ENCODE peak calls at places on chromosomes 5 and 9, in four cellular contexts. One of them, this sample, is unnamed.

GRCh38 chr5:119368238-119368630 is 12.4 kb downstream of the TNFAIP8 start:
- DNase-seq in iPS-NIHi11: no peak
- DNase-seq in A549: no peak
- DNase-seq in GM06990: peak
- DNase-seq in this sample: no peak

GRCh38 chr9:122779181-122779580 is 9.6 kb upstream of the OR5C1 start:
- DNase-seq in iPS-NIHi11: no peak
- DNase-seq in GM06990: no peak
- DNase-seq in A549: no peak
- DNase-seq in this sample: peak

GRCh38 chr5:35029333-35029732 is 18.4 kb downstream of the AGXT2 start:
- DNase-seq in GM06990: no peak
- DNase-seq in iPS-NIHi11: no peak
- DNase-seq in A549: no peak
- DNase-seq in this sample: no peak

GRCh38 chr9:106964329-106964728 is 101.4 kb downstream of the ZNF462 start:
- DNase-seq in A549: no peak
- DNase-seq in iPS-NIHi11: no peak
- DNase-seq in GM06990: no peak
- DNase-seq in this sample: no peak

GRCh38 chr9:127457191-127457878 is 6.0 kb downstream of the LRSAM1 start:
- DNase-seq in iPS-NIHi11: no peak
- DNase-seq in A549: no peak
- DNase-seq in GM06990: no peak
- DNase-seq in this sample: no peak

GRCh38 chr5:79464695-79465332 is 49.1 kb downstream of the HOMER1 start:
- DNase-seq in A549: peak
- DNase-seq in iPS-NIHi11: peak
- DNase-seq in GM06990: no peak
- DNase-seq in this sample: no peak

GRCh38 chr5:8981496-8981895 is 564.4 kb downstream of the SEMA5A start:
- DNase-seq in iPS-NIHi11: no peak
- DNase-seq in GM06990: no peak
- DNase-seq in A549: no peak
- DNase-seq in this sample: no peak

GRCh38 chr5:73415171-73415570 is 33.4 kb downstream of the FOXD1 start:
- DNase-seq in iPS-NIHi11: no peak
- DNase-seq in A549: no peak
- DNase-seq in GM06990: no peak
- DNase-seq in this sample: no peak

GRCh38 chr9:129007035-129007765 is 20.9 kb downstream of the SH3GLB2 start:
- DNase-seq in A549: no peak
- DNase-seq in GM06990: no peak
- DNase-seq in iPS-NIHi11: no peak
- DNase-seq in this sample: no peak

GRCh38 chr9:131799177-131799823 is 59.4 kb upstream of the RAPGEF1 start:
- DNase-seq in GM06990: no peak
- DNase-seq in A549: peak
- DNase-seq in iPS-NIHi11: peak
- DNase-seq in this sample: peak

GRCh38 chr5:176995896-176996767 is 10.4 kb downstream of the UIMC1 start:
- DNase-seq in iPS-NIHi11: no peak
- DNase-seq in GM06990: peak
- DNase-seq in A549: peak
- DNase-seq in this sample: no peak

GRCh38 chr9:95780751-95781150 is 94.7 kb upstream of the ERCC6L2 start:
- DNase-seq in A549: no peak
- DNase-seq in iPS-NIHi11: no peak
- DNase-seq in GM06990: no peak
- DNase-seq in this sample: no peak

GRCh38 chr5:52702877-52703276 is 84.8 kb upstream of the ITGA1 start:
- DNase-seq in GM06990: no peak
- DNase-seq in iPS-NIHi11: no peak
- DNase-seq in A549: no peak
- DNase-seq in this sample: no peak

GRCh38 chr5:168728812-168729211 is 149.6 kb upstream of the PANK3 start:
- DNase-seq in A549: no peak
- DNase-seq in iPS-NIHi11: no peak
- DNase-seq in GM06990: no peak
- DNase-seq in this sample: no peak

GRCh38 chr5:136249678-136250266 is 56.8 kb upstream of the SMIM32 start:
- DNase-seq in GM06990: no peak
- DNase-seq in A549: peak
- DNase-seq in iPS-NIHi11: peak
- DNase-seq in this sample: peak

GRCh38 chr5:109692011-109692410 is 2.3 kb downstream of the MAN2A1 start:
- DNase-seq in GM06990: peak
- DNase-seq in iPS-NIHi11: no peak
- DNase-seq in A549: no peak
- DNase-seq in this sample: no peak

GRCh38 chr5:39137391-39138181 is 63.4 kb upstream of the RICTOR start:
- DNase-seq in A549: peak
- DNase-seq in iPS-NIHi11: peak
- DNase-seq in GM06990: no peak
- DNase-seq in this sample: no peak

GRCh38 chr9:135684691-135685090 is 14.6 kb downstream of the SOHLH1 start:
- DNase-seq in A549: no peak
- DNase-seq in iPS-NIHi11: no peak
- DNase-seq in GM06990: no peak
- DNase-seq in this sample: no peak

GRCh38 chr5:73617510-73618279 is 8.3 kb upstream of the ARHGEF28 start:
- DNase-seq in A549: no peak
- DNase-seq in GM06990: no peak
- DNase-seq in iPS-NIHi11: no peak
- DNase-seq in this sample: no peak

GRCh38 chr9:125161284-125161918 is 18.1 kb upstream of the SCAI start:
- DNase-seq in A549: no peak
- DNase-seq in iPS-NIHi11: no peak
- DNase-seq in GM06990: no peak
- DNase-seq in this sample: no peak

GRCh38 chr5:114988096-114988495 is 181.6 kb downstream of the TRIM36 start:
- DNase-seq in iPS-NIHi11: no peak
- DNase-seq in GM06990: no peak
- DNase-seq in A549: no peak
- DNase-seq in this sample: no peak

GRCh38 chr5:135986891-135987401 is 32.2 kb upstream of the LECT2 start:
- DNase-seq in iPS-NIHi11: no peak
- DNase-seq in GM06990: no peak
- DNase-seq in A549: no peak
- DNase-seq in this sample: no peak

This sample was measured in islet precursor cell.